ENCODE peak calls at places on chromosomes 13 and 19, in four cellular contexts. Z, T, G and J are unnamed samples.

GRCh38 chr13:43170497-43170896 is 147.1 kb downstream of the DNAJC15 start:
- DNase-seq in Z (no peak), T (no peak), G (no peak), J (no peak)

GRCh38 chr13:113792821-113793717 is 34.0 kb downstream of the TMEM255B start:
- DNase-seq in Z (no peak), T (no peak), G (no peak), J (no peak)

GRCh38 chr19:53076984-53077383 is 26.2 kb downstream of the ZNF160 start:
- DNase-seq in Z (no peak), T (no peak), G (no peak), J (no peak)

GRCh38 chr19:6481541-6482342 is at the start of gene DENND1C:
- DNase-seq in Z (no peak), T (peak), G (no peak), J (no peak)

GRCh38 chr13:88526186-88526852 is 855.1 kb downstream of the SLITRK5 start:
- DNase-seq in Z (no peak), T (no peak), G (no peak), J (no peak)

GRCh38 chr19:15508035-15508710 is at the start of gene CYP4F22:
- DNase-seq in Z (no peak), T (no peak), G (no peak), J (no peak)

GRCh38 chr19:3803986-3804385 is 17.8 kb upstream of the MATK start:
- DNase-seq in Z (no peak), T (no peak), G (no peak), J (no peak)

GRCh38 chr19:41882568-41883462 is at the start of gene ARHGEF1:
- DNase-seq in Z (peak), T (no peak), G (no peak), J (no peak)

GRCh38 chr13:79749985-79750551 is 269.1 kb downstream of the NDFIP2 start:
- DNase-seq in Z (peak), T (no peak), G (no peak), J (no peak)